ENCODE peak calls at places on chromosomes 3 and 15, in nine cellular contexts. One of them, this sample, is unnamed.

GRCh38 chr3:45943207-45943846 is at the start of gene CXCR6:
- DNase-seq in NCI-H187 treated with DMSO at 0.1 percent for 48 hours: no peak
- DNase-seq in fibroblast of pulmonary artery: no peak
- DNase-seq in stimulated activated naive CD8-positive, alpha-beta T cell treated with anti-CD3 and anti-CD28 coated beads, Interleukin-15, Interleukin-2, amounts not matched to agents 100 U/mL and 50 U/mL, for 24 hours: peak
- DNase-seq in effector memory CD8-positive, alpha-beta T cell: peak
- DNase-seq in adipocyte: peak
- DNase-seq in RCC 7860: no peak
- DNase-seq in adrenal gland: no peak
- DNase-seq in stimulated activated CD4-positive, alpha-beta T cell treated with anti-CD3 and anti-CD28 coated beads, Interleukin-15, amount 100 ng/mL, for 24 hours: peak
- DNase-seq in this sample: no peak

GRCh38 chr15:45906230-45906629 is 271.4 kb downstream of the SQOR start:
- DNase-seq in NCI-H187 treated with DMSO at 0.1 percent for 48 hours: no peak
- DNase-seq in fibroblast of pulmonary artery: peak
- DNase-seq in stimulated activated naive CD8-positive, alpha-beta T cell treated with anti-CD3 and anti-CD28 coated beads, Interleukin-15, Interleukin-2, amounts not matched to agents 100 U/mL and 50 U/mL, for 24 hours: no peak
- DNase-seq in effector memory CD8-positive, alpha-beta T cell: no peak
- DNase-seq in adipocyte: no peak
- DNase-seq in RCC 7860: no peak
- DNase-seq in adrenal gland: no peak
- DNase-seq in stimulated activated CD4-positive, alpha-beta T cell treated with anti-CD3 and anti-CD28 coated beads, Interleukin-15, amount 100 ng/mL, for 24 hours: no peak
- DNase-seq in this sample: no peak

GRCh38 chr3:48927928-48928327 is 9.3 kb downstream of the ARIH2 start:
- DNase-seq in NCI-H187 treated with DMSO at 0.1 percent for 48 hours: no peak
- DNase-seq in fibroblast of pulmonary artery: peak
- DNase-seq in stimulated activated naive CD8-positive, alpha-beta T cell treated with anti-CD3 and anti-CD28 coated beads, Interleukin-15, Interleukin-2, amounts not matched to agents 100 U/mL and 50 U/mL, for 24 hours: no peak
- DNase-seq in effector memory CD8-positive, alpha-beta T cell: no peak
- DNase-seq in adipocyte: no peak
- DNase-seq in RCC 7860: no peak
- DNase-seq in adrenal gland: no peak
- DNase-seq in stimulated activated CD4-positive, alpha-beta T cell treated with anti-CD3 and anti-CD28 coated beads, Interleukin-15, amount 100 ng/mL, for 24 hours: no peak
- DNase-seq in this sample: no peak

GRCh38 chr3:31432897-31433678 is 99.6 kb upstream of the STT3B start:
- DNase-seq in NCI-H187 treated with DMSO at 0.1 percent for 48 hours: no peak
- DNase-seq in fibroblast of pulmonary artery: peak
- DNase-seq in stimulated activated naive CD8-positive, alpha-beta T cell treated with anti-CD3 and anti-CD28 coated beads, Interleukin-15, Interleukin-2, amounts not matched to agents 100 U/mL and 50 U/mL, for 24 hours: no peak
- DNase-seq in effector memory CD8-positive, alpha-beta T cell: no peak
- DNase-seq in adipocyte: no peak
- DNase-seq in RCC 7860: peak
- DNase-seq in adrenal gland: peak
- DNase-seq in stimulated activated CD4-positive, alpha-beta T cell treated with anti-CD3 and anti-CD28 coated beads, Interleukin-15, amount 100 ng/mL, for 24 hours: no peak
- DNase-seq in this sample: no peak

GRCh38 chr3:125077864-125078263 is 22.1 kb upstream of the HEG1 start:
- DNase-seq in NCI-H187 treated with DMSO at 0.1 percent for 48 hours: no peak
- DNase-seq in fibroblast of pulmonary artery: no peak
- DNase-seq in stimulated activated naive CD8-positive, alpha-beta T cell treated with anti-CD3 and anti-CD28 coated beads, Interleukin-15, Interleukin-2, amounts not matched to agents 100 U/mL and 50 U/mL, for 24 hours: no peak
- DNase-seq in effector memory CD8-positive, alpha-beta T cell: no peak
- DNase-seq in adipocyte: no peak
- DNase-seq in RCC 7860: no peak
- DNase-seq in adrenal gland: no peak
- DNase-seq in stimulated activated CD4-positive, alpha-beta T cell treated with anti-CD3 and anti-CD28 coated beads, Interleukin-15, amount 100 ng/mL, for 24 hours: no peak
- DNase-seq in this sample: no peak

GRCh38 chr3:9314796-9315195 is 48.1 kb upstream of the THUMPD3 start:
- DNase-seq in NCI-H187 treated with DMSO at 0.1 percent for 48 hours: no peak
- DNase-seq in fibroblast of pulmonary artery: no peak
- DNase-seq in stimulated activated naive CD8-positive, alpha-beta T cell treated with anti-CD3 and anti-CD28 coated beads, Interleukin-15, Interleukin-2, amounts not matched to agents 100 U/mL and 50 U/mL, for 24 hours: no peak
- DNase-seq in effector memory CD8-positive, alpha-beta T cell: no peak
- DNase-seq in adipocyte: no peak
- DNase-seq in RCC 7860: no peak
- DNase-seq in adrenal gland: peak
- DNase-seq in stimulated activated CD4-positive, alpha-beta T cell treated with anti-CD3 and anti-CD28 coated beads, Interleukin-15, amount 100 ng/mL, for 24 hours: no peak
- DNase-seq in this sample: no peak

GRCh38 chr3:77042892-77043291 is 3.0 kb downstream of the ROBO2 start:
- DNase-seq in NCI-H187 treated with DMSO at 0.1 percent for 48 hours: no peak
- DNase-seq in fibroblast of pulmonary artery: no peak
- DNase-seq in stimulated activated naive CD8-positive, alpha-beta T cell treated with anti-CD3 and anti-CD28 coated beads, Interleukin-15, Interleukin-2, amounts not matched to agents 100 U/mL and 50 U/mL, for 24 hours: no peak
- DNase-seq in effector memory CD8-positive, alpha-beta T cell: no peak
- DNase-seq in adipocyte: peak
- DNase-seq in RCC 7860: no peak
- DNase-seq in adrenal gland: no peak
- DNase-seq in stimulated activated CD4-positive, alpha-beta T cell treated with anti-CD3 and anti-CD28 coated beads, Interleukin-15, amount 100 ng/mL, for 24 hours: no peak
- DNase-seq in this sample: no peak

GRCh38 chr3:140629351-140630137 is 48.3 kb upstream of the TRIM42 start:
- DNase-seq in NCI-H187 treated with DMSO at 0.1 percent for 48 hours: no peak
- DNase-seq in fibroblast of pulmonary artery: peak
- DNase-seq in stimulated activated naive CD8-positive, alpha-beta T cell treated with anti-CD3 and anti-CD28 coated beads, Interleukin-15, Interleukin-2, amounts not matched to agents 100 U/mL and 50 U/mL, for 24 hours: no peak
- DNase-seq in effector memory CD8-positive, alpha-beta T cell: no peak
- DNase-seq in adipocyte: peak
- DNase-seq in RCC 7860: peak
- DNase-seq in adrenal gland: no peak
- DNase-seq in stimulated activated CD4-positive, alpha-beta T cell treated with anti-CD3 and anti-CD28 coated beads, Interleukin-15, amount 100 ng/mL, for 24 hours: no peak
- DNase-seq in this sample: no peak

GRCh38 chr3:183613366-183614293 is 21.8 kb upstream of the KLHL24 start:
- DNase-seq in NCI-H187 treated with DMSO at 0.1 percent for 48 hours: no peak
- DNase-seq in fibroblast of pulmonary artery: no peak
- DNase-seq in stimulated activated naive CD8-positive, alpha-beta T cell treated with anti-CD3 and anti-CD28 coated beads, Interleukin-15, Interleukin-2, amounts not matched to agents 100 U/mL and 50 U/mL, for 24 hours: no peak
- DNase-seq in effector memory CD8-positive, alpha-beta T cell: no peak
- DNase-seq in adipocyte: no peak
- DNase-seq in RCC 7860: no peak
- DNase-seq in adrenal gland: no peak
- DNase-seq in stimulated activated CD4-positive, alpha-beta T cell treated with anti-CD3 and anti-CD28 coated beads, Interleukin-15, amount 100 ng/mL, for 24 hours: no peak
- DNase-seq in this sample: no peak

GRCh38 chr3:45246236-45246635 is 20.1 kb upstream of the TMEM158 start:
- DNase-seq in NCI-H187 treated with DMSO at 0.1 percent for 48 hours: no peak
- DNase-seq in fibroblast of pulmonary artery: no peak
- DNase-seq in stimulated activated naive CD8-positive, alpha-beta T cell treated with anti-CD3 and anti-CD28 coated beads, Interleukin-15, Interleukin-2, amounts not matched to agents 100 U/mL and 50 U/mL, for 24 hours: no peak
- DNase-seq in effector memory CD8-positive, alpha-beta T cell: no peak
- DNase-seq in adipocyte: no peak
- DNase-seq in RCC 7860: no peak
- DNase-seq in adrenal gland: no peak
- DNase-seq in stimulated activated CD4-positive, alpha-beta T cell treated with anti-CD3 and anti-CD28 coated beads, Interleukin-15, amount 100 ng/mL, for 24 hours: no peak
- DNase-seq in this sample: no peak

GRCh38 chr3:111314146-111314873 is 227.7 kb upstream of the CD96 start:
- DNase-seq in NCI-H187 treated with DMSO at 0.1 percent for 48 hours: no peak
- DNase-seq in fibroblast of pulmonary artery: peak
- DNase-seq in stimulated activated naive CD8-positive, alpha-beta T cell treated with anti-CD3 and anti-CD28 coated beads, Interleukin-15, Interleukin-2, amounts not matched to agents 100 U/mL and 50 U/mL, for 24 hours: no peak
- DNase-seq in effector memory CD8-positive, alpha-beta T cell: no peak
- DNase-seq in adipocyte: peak
- DNase-seq in RCC 7860: no peak
- DNase-seq in adrenal gland: no peak
- DNase-seq in stimulated activated CD4-positive, alpha-beta T cell treated with anti-CD3 and anti-CD28 coated beads, Interleukin-15, amount 100 ng/mL, for 24 hours: no peak
- DNase-seq in this sample: no peak

GRCh38 chr3:189353318-189353958 is 181.7 kb downstream of the TPRG1 start:
- DNase-seq in NCI-H187 treated with DMSO at 0.1 percent for 48 hours: no peak
- DNase-seq in fibroblast of pulmonary artery: no peak
- DNase-seq in stimulated activated naive CD8-positive, alpha-beta T cell treated with anti-CD3 and anti-CD28 coated beads, Interleukin-15, Interleukin-2, amounts not matched to agents 100 U/mL and 50 U/mL, for 24 hours: no peak
- DNase-seq in effector memory CD8-positive, alpha-beta T cell: no peak
- DNase-seq in adipocyte: no peak
- DNase-seq in RCC 7860: no peak
- DNase-seq in adrenal gland: no peak
- DNase-seq in stimulated activated CD4-positive, alpha-beta T cell treated with anti-CD3 and anti-CD28 coated beads, Interleukin-15, amount 100 ng/mL, for 24 hours: no peak
- DNase-seq in this sample: no peak

GRCh38 chr3:9207076-9207763 is 42.2 kb downstream of the SRGAP3 start:
- DNase-seq in NCI-H187 treated with DMSO at 0.1 percent for 48 hours: no peak
- DNase-seq in fibroblast of pulmonary artery: no peak
- DNase-seq in stimulated activated naive CD8-positive, alpha-beta T cell treated with anti-CD3 and anti-CD28 coated beads, Interleukin-15, Interleukin-2, amounts not matched to agents 100 U/mL and 50 U/mL, for 24 hours: no peak
- DNase-seq in effector memory CD8-positive, alpha-beta T cell: no peak
- DNase-seq in adipocyte: no peak
- DNase-seq in RCC 7860: no peak
- DNase-seq in adrenal gland: no peak
- DNase-seq in stimulated activated CD4-positive, alpha-beta T cell treated with anti-CD3 and anti-CD28 coated beads, Interleukin-15, amount 100 ng/mL, for 24 hours: no peak
- DNase-seq in this sample: no peak

GRCh38 chr3:59143447-59143846 is 93.6 kb upstream of the CFAP20DC start:
- DNase-seq in NCI-H187 treated with DMSO at 0.1 percent for 48 hours: no peak
- DNase-seq in fibroblast of pulmonary artery: peak
- DNase-seq in stimulated activated naive CD8-positive, alpha-beta T cell treated with anti-CD3 and anti-CD28 coated beads, Interleukin-15, Interleukin-2, amounts not matched to agents 100 U/mL and 50 U/mL, for 24 hours: no peak
- DNase-seq in effector memory CD8-positive, alpha-beta T cell: no peak
- DNase-seq in adipocyte: no peak
- DNase-seq in RCC 7860: no peak
- DNase-seq in adrenal gland: no peak
- DNase-seq in stimulated activated CD4-positive, alpha-beta T cell treated with anti-CD3 and anti-CD28 coated beads, Interleukin-15, amount 100 ng/mL, for 24 hours: no peak
- DNase-seq in this sample: no peak

GRCh38 chr3:72679540-72680198 is 168.6 kb downstream of the SHQ1 start:
- DNase-seq in NCI-H187 treated with DMSO at 0.1 percent for 48 hours: no peak
- DNase-seq in fibroblast of pulmonary artery: no peak
- DNase-seq in stimulated activated naive CD8-positive, alpha-beta T cell treated with anti-CD3 and anti-CD28 coated beads, Interleukin-15, Interleukin-2, amounts not matched to agents 100 U/mL and 50 U/mL, for 24 hours: no peak
- DNase-seq in effector memory CD8-positive, alpha-beta T cell: no peak
- DNase-seq in adipocyte: no peak
- DNase-seq in RCC 7860: no peak
- DNase-seq in adrenal gland: no peak
- DNase-seq in stimulated activated CD4-positive, alpha-beta T cell treated with anti-CD3 and anti-CD28 coated beads, Interleukin-15, amount 100 ng/mL, for 24 hours: no peak
- DNase-seq in this sample: no peak

GRCh38 chr15:77852241-77853007 is 219.7 kb upstream of the LINGO1 start:
- DNase-seq in NCI-H187 treated with DMSO at 0.1 percent for 48 hours: no peak
- DNase-seq in fibroblast of pulmonary artery: no peak
- DNase-seq in stimulated activated naive CD8-positive, alpha-beta T cell treated with anti-CD3 and anti-CD28 coated beads, Interleukin-15, Interleukin-2, amounts not matched to agents 100 U/mL and 50 U/mL, for 24 hours: no peak
- DNase-seq in effector memory CD8-positive, alpha-beta T cell: no peak
- DNase-seq in adipocyte: no peak
- DNase-seq in RCC 7860: no peak
- DNase-seq in adrenal gland: no peak
- DNase-seq in stimulated activated CD4-positive, alpha-beta T cell treated with anti-CD3 and anti-CD28 coated beads, Interleukin-15, amount 100 ng/mL, for 24 hours: no peak
- DNase-seq in this sample: no peak

GRCh38 chr3:71109241-71109976 is 474.1 kb downstream of the FOXP1 start:
- DNase-seq in NCI-H187 treated with DMSO at 0.1 percent for 48 hours: no peak
- DNase-seq in fibroblast of pulmonary artery: peak
- DNase-seq in stimulated activated naive CD8-positive, alpha-beta T cell treated with anti-CD3 and anti-CD28 coated beads, Interleukin-15, Interleukin-2, amounts not matched to agents 100 U/mL and 50 U/mL, for 24 hours: no peak
- DNase-seq in effector memory CD8-positive, alpha-beta T cell: no peak
- DNase-seq in adipocyte: peak
- DNase-seq in RCC 7860: peak
- DNase-seq in adrenal gland: no peak
- DNase-seq in stimulated activated CD4-positive, alpha-beta T cell treated with anti-CD3 and anti-CD28 coated beads, Interleukin-15, amount 100 ng/mL, for 24 hours: peak
- DNase-seq in this sample: no peak

GRCh38 chr15:47374222-47374621 is 343.1 kb upstream of the SEMA6D start:
- DNase-seq in NCI-H187 treated with DMSO at 0.1 percent for 48 hours: no peak
- DNase-seq in fibroblast of pulmonary artery: peak
- DNase-seq in stimulated activated naive CD8-positive, alpha-beta T cell treated with anti-CD3 and anti-CD28 coated beads, Interleukin-15, Interleukin-2, amounts not matched to agents 100 U/mL and 50 U/mL, for 24 hours: no peak
- DNase-seq in effector memory CD8-positive, alpha-beta T cell: no peak
- DNase-seq in adipocyte: peak
- DNase-seq in RCC 7860: no peak
- DNase-seq in adrenal gland: no peak
- DNase-seq in stimulated activated CD4-positive, alpha-beta T cell treated with anti-CD3 and anti-CD28 coated beads, Interleukin-15, amount 100 ng/mL, for 24 hours: no peak
- DNase-seq in this sample: no peak

GRCh38 chr15:42584031-42584765 is 8.8 kb downstream of the STARD9 start:
- DNase-seq in NCI-H187 treated with DMSO at 0.1 percent for 48 hours: no peak
- DNase-seq in fibroblast of pulmonary artery: no peak
- DNase-seq in stimulated activated naive CD8-positive, alpha-beta T cell treated with anti-CD3 and anti-CD28 coated beads, Interleukin-15, Interleukin-2, amounts not matched to agents 100 U/mL and 50 U/mL, for 24 hours: no peak
- DNase-seq in effector memory CD8-positive, alpha-beta T cell: no peak
- DNase-seq in adipocyte: no peak
- DNase-seq in RCC 7860: no peak
- DNase-seq in adrenal gland: no peak
- DNase-seq in stimulated activated CD4-positive, alpha-beta T cell treated with anti-CD3 and anti-CD28 coated beads, Interleukin-15, amount 100 ng/mL, for 24 hours: no peak
- DNase-seq in this sample: no peak

GRCh38 chr3:7545334-7545733 is 684.4 kb downstream of the GRM7 start:
- DNase-seq in NCI-H187 treated with DMSO at 0.1 percent for 48 hours: no peak
- DNase-seq in fibroblast of pulmonary artery: peak
- DNase-seq in stimulated activated naive CD8-positive, alpha-beta T cell treated with anti-CD3 and anti-CD28 coated beads, Interleukin-15, Interleukin-2, amounts not matched to agents 100 U/mL and 50 U/mL, for 24 hours: no peak
- DNase-seq in effector memory CD8-positive, alpha-beta T cell: no peak
- DNase-seq in adipocyte: no peak
- DNase-seq in RCC 7860: no peak
- DNase-seq in adrenal gland: no peak
- DNase-seq in stimulated activated CD4-positive, alpha-beta T cell treated with anti-CD3 and anti-CD28 coated beads, Interleukin-15, amount 100 ng/mL, for 24 hours: no peak
- DNase-seq in this sample: no peak

GRCh38 chr3:134378384-134378783 is 4.1 kb upstream of the AMOTL2 start:
- DNase-seq in NCI-H187 treated with DMSO at 0.1 percent for 48 hours: no peak
- DNase-seq in fibroblast of pulmonary artery: peak
- DNase-seq in stimulated activated naive CD8-positive, alpha-beta T cell treated with anti-CD3 and anti-CD28 coated beads, Interleukin-15, Interleukin-2, amounts not matched to agents 100 U/mL and 50 U/mL, for 24 hours: peak
- DNase-seq in effector memory CD8-positive, alpha-beta T cell: peak
- DNase-seq in adipocyte: peak
- DNase-seq in RCC 7860: no peak
- DNase-seq in adrenal gland: peak
- DNase-seq in stimulated activated CD4-positive, alpha-beta T cell treated with anti-CD3 and anti-CD28 coated beads, Interleukin-15, amount 100 ng/mL, for 24 hours: peak
- DNase-seq in this sample: no peak

GRCh38 chr3:9327578-9327977 is 35.3 kb upstream of the THUMPD3 start:
- DNase-seq in NCI-H187 treated with DMSO at 0.1 percent for 48 hours: no peak
- DNase-seq in fibroblast of pulmonary artery: no peak
- DNase-seq in stimulated activated naive CD8-positive, alpha-beta T cell treated with anti-CD3 and anti-CD28 coated beads, Interleukin-15, Interleukin-2, amounts not matched to agents 100 U/mL and 50 U/mL, for 24 hours: no peak
- DNase-seq in effector memory CD8-positive, alpha-beta T cell: no peak
- DNase-seq in adipocyte: no peak
- DNase-seq in RCC 7860: no peak
- DNase-seq in adrenal gland: no peak
- DNase-seq in stimulated activated CD4-positive, alpha-beta T cell treated with anti-CD3 and anti-CD28 coated beads, Interleukin-15, amount 100 ng/mL, for 24 hours: no peak
- DNase-seq in this sample: no peak

GRCh38 chr3:149340310-149340933 is 7.0 kb upstream of the TM4SF18 start:
- DNase-seq in NCI-H187 treated with DMSO at 0.1 percent for 48 hours: peak
- DNase-seq in fibroblast of pulmonary artery: peak
- DNase-seq in stimulated activated naive CD8-positive, alpha-beta T cell treated with anti-CD3 and anti-CD28 coated beads, Interleukin-15, Interleukin-2, amounts not matched to agents 100 U/mL and 50 U/mL, for 24 hours: no peak
- DNase-seq in effector memory CD8-positive, alpha-beta T cell: no peak
- DNase-seq in adipocyte: peak
- DNase-seq in RCC 7860: peak
- DNase-seq in adrenal gland: no peak
- DNase-seq in stimulated activated CD4-positive, alpha-beta T cell treated with anti-CD3 and anti-CD28 coated beads, Interleukin-15, amount 100 ng/mL, for 24 hours: no peak
- DNase-seq in this sample: no peak

GRCh38 chr3:109195812-109196211 is 59.3 kb downstream of the C3orf85 start:
- DNase-seq in NCI-H187 treated with DMSO at 0.1 percent for 48 hours: no peak
- DNase-seq in fibroblast of pulmonary artery: peak
- DNase-seq in stimulated activated naive CD8-positive, alpha-beta T cell treated with anti-CD3 and anti-CD28 coated beads, Interleukin-15, Interleukin-2, amounts not matched to agents 100 U/mL and 50 U/mL, for 24 hours: no peak
- DNase-seq in effector memory CD8-positive, alpha-beta T cell: no peak
- DNase-seq in adipocyte: no peak
- DNase-seq in RCC 7860: peak
- DNase-seq in adrenal gland: no peak
- DNase-seq in stimulated activated CD4-positive, alpha-beta T cell treated with anti-CD3 and anti-CD28 coated beads, Interleukin-15, amount 100 ng/mL, for 24 hours: no peak
- DNase-seq in this sample: no peak

GRCh38 chr15:100842756-100843730 is 36.6 kb upstream of the ALDH1A3 start:
- DNase-seq in NCI-H187 treated with DMSO at 0.1 percent for 48 hours: no peak
- DNase-seq in fibroblast of pulmonary artery: peak
- DNase-seq in stimulated activated naive CD8-positive, alpha-beta T cell treated with anti-CD3 and anti-CD28 coated beads, Interleukin-15, Interleukin-2, amounts not matched to agents 100 U/mL and 50 U/mL, for 24 hours: no peak
- DNase-seq in effector memory CD8-positive, alpha-beta T cell: no peak
- DNase-seq in adipocyte: peak
- DNase-seq in RCC 7860: no peak
- DNase-seq in adrenal gland: no peak
- DNase-seq in stimulated activated CD4-positive, alpha-beta T cell treated with anti-CD3 and anti-CD28 coated beads, Interleukin-15, amount 100 ng/mL, for 24 hours: no peak
- DNase-seq in this sample: no peak

GRCh38 chr3:22835041-22835440 is 368.1 kb upstream of the UBE2E2 start:
- DNase-seq in NCI-H187 treated with DMSO at 0.1 percent for 48 hours: no peak
- DNase-seq in fibroblast of pulmonary artery: peak
- DNase-seq in stimulated activated naive CD8-positive, alpha-beta T cell treated with anti-CD3 and anti-CD28 coated beads, Interleukin-15, Interleukin-2, amounts not matched to agents 100 U/mL and 50 U/mL, for 24 hours: no peak
- DNase-seq in effector memory CD8-positive, alpha-beta T cell: no peak
- DNase-seq in adipocyte: peak
- DNase-seq in RCC 7860: peak
- DNase-seq in adrenal gland: no peak
- DNase-seq in stimulated activated CD4-positive, alpha-beta T cell treated with anti-CD3 and anti-CD28 coated beads, Interleukin-15, amount 100 ng/mL, for 24 hours: no peak
- DNase-seq in this sample: no peak

GRCh38 chr3:196666001-196666867 is 26.7 kb downstream of the NRROS start:
- DNase-seq in NCI-H187 treated with DMSO at 0.1 percent for 48 hours: peak
- DNase-seq in fibroblast of pulmonary artery: peak
- DNase-seq in stimulated activated naive CD8-positive, alpha-beta T cell treated with anti-CD3 and anti-CD28 coated beads, Interleukin-15, Interleukin-2, amounts not matched to agents 100 U/mL and 50 U/mL, for 24 hours: no peak
- DNase-seq in effector memory CD8-positive, alpha-beta T cell: no peak
- DNase-seq in adipocyte: peak
- DNase-seq in RCC 7860: peak
- DNase-seq in adrenal gland: no peak
- DNase-seq in stimulated activated CD4-positive, alpha-beta T cell treated with anti-CD3 and anti-CD28 coated beads, Interleukin-15, amount 100 ng/mL, for 24 hours: no peak
- DNase-seq in this sample: no peak

This sample was measured in B cell.